ENCODE peak calls at places on chromosomes 13 and 19, in five cellular contexts. S, W, V, A and L are unnamed samples. For H3K4me1, the result is how much of the 10 kb centered on the place peaks cover.

GRCh38 chr13:42820450-42820849 is 39.1 kb downstream of the FAM216B start:
- DNase-seq in S (no peak), A (no peak), V (no peak), W (no peak), L (no peak)

GRCh38 chr19:51507640-51508058 is 6.0 kb upstream of the SIGLEC12 start:
- DNase-seq in S (no peak), V (no peak), A (no peak), W (no peak), L (no peak)

GRCh38 chr13:84481958-84482357 is 599.7 kb upstream of the SLITRK1 start:
- DNase-seq in S (no peak), V (no peak), W (no peak), A (no peak), L (no peak)

GRCh38 chr19:33232656-33233055 is 7.0 kb upstream of the SLC7A10 start:
- DNase-seq in A (no peak), S (no peak), V (no peak), W (no peak), L (no peak)

GRCh38 chr13:107271226-107271625 is 703.3 kb upstream of the ARGLU1 start:
- DNase-seq in A (no peak), S (no peak), V (no peak), W (no peak), L (peak)

GRCh38 chr13:42354246-42355117 is 82.5 kb downstream of the AKAP11 start:
- DNase-seq in A (peak), V (no peak), W (no peak), S (peak), L (no peak)

GRCh38 chr19:9406798-9407352 is 28.5 kb downstream of the ZNF266 start:
- DNase-seq in V (no peak), S (peak), A (no peak), W (peak), L (no peak)

GRCh38 chr19:5445667-5446066 is 9.6 kb upstream of the ZNRF4 start:
- DNase-seq in S (no peak), V (no peak), W (no peak), A (no peak), L (no peak)

GRCh38 chr19:43934055-43934984 is 762 bp downstream of the ZNF45 start:
- DNase-seq in V (no peak), W (peak), S (no peak), A (peak), L (no peak)

GRCh38 chr13:59178344-59178743 is 985.4 kb downstream of the DIAPH3 start:
- DNase-seq in A (peak), S (no peak), V (no peak), W (no peak), L (no peak)

GRCh38 chr13:94433055-94433947 is 46.2 kb downstream of the DCT start:
- DNase-seq in W (no peak), V (no peak), S (peak), A (peak), L (peak)

GRCh38 chr13:48985751-48986150 is 10.0 kb downstream of the FNDC3A start:
- DNase-seq in A (no peak), V (no peak), S (no peak), W (no peak), L (no peak)

GRCh38 chr19:45322744-45323281 is at the start of gene CKM:
- DNase-seq in W (no peak), A (peak), V (no peak), S (no peak), L (no peak)

GRCh38 chr13:101308247-101309013 is 107.9 kb downstream of the NALCN start:
- DNase-seq in V (no peak), W (no peak), S (no peak), A (no peak), L (no peak)

GRCh38 chr19:31340059-31341025 is 8.9 kb downstream of the TSHZ3 start:
- DNase-seq in V (no peak), A (no peak), W (no peak), S (peak), L (peak)

GRCh38 chr19:5567971-5568407 is 236 bp upstream of the TINCR start:
- DNase-seq in A (no peak), W (no peak), S (no peak), V (no peak), L (no peak)

GRCh38 chr19:50030225-50030624 is 4.4 kb downstream of the ZNF473 start:
- DNase-seq in V (no peak), S (no peak), W (no peak), A (no peak), L (no peak)

GRCh38 chr13:94993608-94994007 is 281.3 kb upstream of the SOX21 start:
- DNase-seq in S (no peak), A (no peak), V (no peak), W (no peak), L (no peak)

GRCh38 chr19:9709305-9709704 is 34.4 kb upstream of the ZNF562 start:
- DNase-seq in W (no peak), A (no peak), S (no peak), V (no peak), L (no peak)

GRCh38 chr13:72536668-72537399 is 190.6 kb downstream of the MZT1 start:
- DNase-seq in A (peak), V (no peak), S (no peak), W (no peak), L (no peak)

GRCh38 chr13:30173301-30173605 is 134.1 kb downstream of the KATNAL1 start:
- DNase-seq in S (no peak), V (no peak), W (no peak), A (no peak), L (no peak)

GRCh38 chr13:43205421-43205820 is 182.0 kb downstream of the DNAJC15 start:
- DNase-seq in V (no peak), S (no peak), W (no peak), A (no peak), L (no peak)

GRCh38 chr19:14686411-14686810 is 3.4 kb upstream of the ZNF333 start:
- DNase-seq in V (no peak), S (peak), A (peak), W (no peak), L (no peak)

GRCh38 chr19:44607049-44607448 is 6.3 kb upstream of the IGSF23 start:
- DNase-seq in S (no peak), V (no peak), A (no peak), W (no peak), L (no peak)

GRCh38 chr13:113952983-113953520 is 20.8 kb downstream of the C13orf46 start:
- DNase-seq in S (no peak), A (no peak), W (no peak), V (no peak), L (no peak)

GRCh38 chr19:55676384-55676783 is 1.4 kb downstream of the EPN1 start:
- DNase-seq in W (no peak), A (no peak), V (no peak), S (no peak), L (no peak)
- H3K4me1 ChIP-seq in W (under half), A (under half), V (under half), S (under half), L (under half)

GRCh38 chr13:39496487-39496998 is 106.5 kb downstream of the LHFPL6 start:
- DNase-seq in W (no peak), V (no peak), A (no peak), S (no peak), L (no peak)
- H3K4me1 ChIP-seq in W (under half), V (under half), A (under half), S (under half), L (under half)

GRCh38 chr19:1082928-1083816 is 12.0 kb downstream of the POLR2E start:
- DNase-seq in W (no peak), A (no peak), S (no peak), V (no peak), L (no peak)

GRCh38 chr19:1086618-1087017 is 8.6 kb downstream of the POLR2E start:
- DNase-seq in W (no peak), S (no peak), A (no peak), V (no peak), L (no peak)

GRCh38 chr19:1084024-1084868 is 10.9 kb downstream of the POLR2E start:
- DNase-seq in V (no peak), S (no peak), W (no peak), A (no peak), L (no peak)

GRCh38 chr19:1085676-1086442 is 9.3 kb downstream of the POLR2E start:
- DNase-seq in S (no peak), A (no peak), W (no peak), V (no peak), L (no peak)

DNA sequence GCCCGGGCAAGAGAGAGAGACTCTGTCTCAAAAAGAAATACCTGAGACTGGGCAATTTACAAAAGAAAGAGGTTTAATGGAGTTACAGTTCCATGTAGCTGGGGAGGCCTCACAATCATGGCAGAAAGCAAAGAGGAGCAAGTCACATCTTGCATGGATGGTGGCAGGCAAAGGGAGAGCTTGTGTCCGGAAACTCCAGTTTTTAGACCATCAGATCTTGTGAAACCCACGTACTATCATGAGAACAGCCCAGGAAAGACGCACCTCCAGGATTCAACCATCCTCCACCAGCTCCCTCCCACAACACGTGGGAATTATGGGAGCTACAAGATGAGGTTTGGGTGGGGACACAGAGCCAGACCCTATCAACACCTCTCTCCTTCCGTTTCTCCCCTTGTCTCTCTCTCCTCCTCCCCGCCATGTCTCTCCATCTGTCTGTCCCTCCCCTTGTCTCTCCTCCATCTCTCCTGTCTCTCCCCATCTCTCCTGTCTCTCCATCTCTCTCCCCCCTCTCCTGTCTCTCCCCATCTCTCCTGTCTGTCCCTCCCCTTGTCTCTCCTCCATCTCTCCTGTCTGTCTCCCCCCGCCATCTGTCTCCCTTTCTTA is 10.0 kb downstream of the POLR2E start:
- DNase-seq in A (no peak), S (no peak), W (no peak), V (no peak), L (no peak)
- H3K4me1 ChIP-seq in A (under half), S (half or more), W (under half), V (under half), L (under half)

GRCh38 chr13:110638253-110638652 is 22.9 kb downstream of the NAXD start:
- DNase-seq in V (no peak), W (no peak), A (no peak), S (no peak), L (no peak)
- H3K4me1 ChIP-seq in V (under half), W (under half), A (under half), S (under half), L (under half)

GRCh38 chr19:6719992-6720368 is 470 bp downstream of the C3 start:
- DNase-seq in W (no peak), A (no peak), V (no peak), S (no peak), L (no peak)
- H3K4me1 ChIP-seq in W (half or more), A (under half), V (under half), S (under half), L (under half)

DNA sequence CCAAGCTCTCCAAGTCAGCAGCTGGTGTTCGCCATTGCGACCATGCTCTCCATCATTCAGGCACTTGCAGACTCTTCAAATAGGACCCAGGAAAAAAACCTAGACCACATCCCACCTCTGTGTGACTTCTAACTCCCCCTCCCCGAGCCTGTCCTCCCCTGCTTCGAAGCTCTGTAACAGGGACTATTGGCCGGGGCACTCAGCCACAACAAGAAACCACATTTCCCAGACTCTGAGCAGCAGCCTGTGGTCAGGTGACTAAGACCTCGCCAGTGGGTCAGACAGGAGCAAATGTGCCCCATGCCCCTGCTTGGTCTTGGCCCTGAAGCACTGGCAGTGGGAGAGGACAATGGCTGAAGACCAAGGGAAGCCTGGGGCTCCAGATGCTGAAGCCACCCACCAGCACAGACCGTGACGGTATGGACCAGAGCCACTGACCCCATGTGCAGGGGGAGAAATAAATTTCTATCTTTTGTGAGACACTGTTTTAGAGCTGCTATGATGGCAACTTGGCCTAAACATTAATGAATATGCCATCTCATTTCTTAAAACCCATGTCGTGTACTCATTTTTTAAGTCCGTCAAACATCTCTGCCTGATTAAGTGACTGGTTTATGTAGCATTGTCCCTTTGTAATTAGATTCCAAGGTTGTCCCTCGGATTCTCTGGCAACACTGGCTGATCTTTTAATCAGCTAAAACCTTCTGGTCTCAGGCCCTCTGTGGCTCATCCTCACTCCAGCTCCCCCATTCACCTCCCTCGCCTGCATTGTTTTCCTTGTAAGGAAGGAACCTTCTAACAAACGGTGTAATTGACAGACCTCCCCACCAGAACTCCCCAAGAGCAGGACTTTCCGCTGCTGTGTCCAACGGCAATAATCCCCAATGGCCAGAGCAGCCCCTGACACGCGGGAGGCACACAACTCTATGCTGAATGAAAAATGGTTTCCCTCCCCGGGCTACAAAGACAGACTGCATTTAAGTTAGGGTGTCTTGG is 98.5 kb downstream of the STK24 start:
- DNase-seq in S (no peak), V (peak), A (peak), W (no peak), L (peak)
- H3K4me1 ChIP-seq in S (half or more), V (under half), A (half or more), W (under half), L (under half)

GRCh38 chr19:11094520-11094894 is 5.2 kb downstream of the LDLR start:
- DNase-seq in V (no peak), W (no peak), A (no peak), S (no peak), L (no peak)
- H3K4me1 ChIP-seq in V (under half), W (under half), A (under half), S (half or more), L (under half)

DNA sequence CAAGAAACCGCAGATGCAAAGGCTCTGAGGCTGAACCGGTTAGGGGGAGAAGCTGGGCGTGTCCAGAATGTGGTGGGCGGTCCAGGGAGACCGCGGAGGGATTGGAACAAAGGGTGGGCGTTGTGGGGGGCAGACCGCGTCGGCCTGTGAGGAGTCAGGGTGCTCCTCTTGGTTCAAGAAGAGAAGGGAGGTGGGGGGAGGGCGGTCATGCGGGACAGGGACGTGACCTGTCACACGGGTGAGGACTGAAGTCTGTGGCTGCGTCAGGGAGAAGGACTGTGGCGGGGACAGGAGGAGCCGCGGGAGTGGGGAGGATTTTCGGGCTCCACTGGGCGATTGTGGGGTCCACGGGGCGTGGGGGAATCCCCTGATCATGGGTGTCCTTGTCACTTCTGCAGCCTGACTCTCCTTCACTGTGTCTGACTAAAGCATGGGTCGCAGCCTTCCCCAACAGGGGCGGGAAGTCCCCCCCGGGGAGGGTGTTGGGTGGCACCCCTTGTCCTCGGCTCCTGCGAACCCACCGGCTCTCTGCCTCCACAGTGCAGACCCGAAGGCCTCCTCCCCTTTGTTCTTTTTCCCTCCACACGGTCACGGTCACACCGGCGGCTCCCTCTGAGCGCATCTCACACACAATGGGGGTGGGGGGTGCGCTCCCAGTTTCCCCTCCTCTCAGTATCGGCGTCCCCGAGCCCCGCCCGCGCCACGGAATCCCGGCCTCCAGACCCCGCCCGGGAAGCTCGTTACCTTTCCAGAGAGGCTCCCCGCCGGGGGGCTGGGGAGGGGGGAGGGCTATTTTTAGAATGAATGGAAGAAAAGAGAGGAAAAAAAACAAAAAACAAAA is 16.4 kb upstream of the KCNN1 start:
- DNase-seq in W (no peak), A (peak), S (no peak), V (no peak), L (peak)
- H3K4me1 ChIP-seq in W (under half), A (under half), S (half or more), V (half or more), L (under half)

GRCh38 chr19:55640577-55641375 is at the start of gene ZNF580:
- DNase-seq in A (peak), W (peak), S (peak), V (peak), L (peak)

GRCh38 chr19:55640043-55640576 is 692 bp upstream of the ZNF580 start:
- DNase-seq in S (peak), V (no peak), W (no peak), A (no peak), L (peak)

GRCh38 chr19:55643003-55643732 is at the start of gene ZNF581:
- DNase-seq in V (peak), S (peak), A (peak), W (peak), L (peak)

GRCh38 chr19:55642153-55643002 is 1.1 kb upstream of the ZNF581 start:
- DNase-seq in S (peak), W (no peak), A (peak), V (no peak), L (no peak)

GRCh38 chr19:55641376-55642152 is 762 bp downstream of the ZNF580 start:
- DNase-seq in A (peak), S (peak), W (peak), V (no peak), L (no peak)
- H3K4me1 ChIP-seq in A (under half), S (half or more), W (under half), V (under half), L (under half)